ENCODE peak calls at places on chromosomes 4 and X, in eight cellular contexts. N, K, V, J, L, X, G and A are unnamed samples.
A peak's percentile ranks its signal among the peaks of the same experiment; 100 is the strongest.

GRCh38 chrX:44580466-44580865 is 37.8 kb upstream of the FUNDC1 start:
- DNase-seq in N (peak; percentile 81), L (no peak), G (no peak), J (no peak), V (peak; percentile 78), X (peak; percentile 41), K (no peak), A (peak; percentile 58)

GRCh38 chr4:83490876-83491450 is 6.1 kb upstream of the ABRAXAS1 start:
- DNase-seq in G (no peak), X (no peak), L (no peak), J (no peak), K (no peak), V (no peak), N (peak; percentile 18), A (peak; percentile 53)

GRCh38 chrX:72003811-72004750 is 93.4 kb downstream of the NHSL2 start:
- DNase-seq in J (peak; percentile 84), G (no peak), X (no peak), L (peak; percentile 40), K (peak; percentile 41), V (peak; percentile 10), N (no peak), A (peak; percentile 43)

GRCh38 chrX:56786889-56787733 is 58.1 kb downstream of the NBDY start:
- DNase-seq in J (no peak), K (no peak), X (no peak), L (no peak), G (no peak), V (no peak), N (no peak), A (no peak)

GRCh38 chr4:110104661-110105060 is 93.8 kb downstream of the ELOVL6 start:
- DNase-seq in J (no peak), G (no peak), K (peak; percentile 55), N (no peak), V (no peak), X (no peak), L (no peak), A (peak; percentile 56)

GRCh38 chr4:104491826-104492771 is 2.6 kb downstream of the CXXC4 start:
- DNase-seq in G (no peak), K (no peak), L (no peak), X (no peak), V (no peak), N (no peak), J (no peak), A (peak; percentile 54)

GRCh38 chr4:119946359-119946758 is 120.3 kb downstream of the MAD2L1 start:
- DNase-seq in L (no peak), V (no peak), G (no peak), K (no peak), X (no peak), N (peak; percentile 39), J (no peak), A (peak; percentile 17)

GRCh38 chrX:1609759-1610158 is 5.1 kb upstream of the ASMT start:
- DNase-seq in L (no peak), X (no peak), N (no peak), V (no peak), K (no peak), G (no peak), J (peak; percentile 75), A (no peak)

GRCh38 chrX:106707771-106708454 is 18.6 kb upstream of the RNF128 start:
- DNase-seq in V (peak; percentile 94), J (no peak), N (peak; percentile 94), X (peak; percentile 49), K (no peak), L (no peak), G (no peak), A (peak; percentile 77)

GRCh38 chr4:8084031-8084660 is 74.5 kb downstream of the ABLIM2 start:
- DNase-seq in L (no peak), G (no peak), X (no peak), V (no peak), J (peak; percentile 71), K (no peak), N (no peak), A (no peak)

GRCh38 chr4:104941661-104942062 is 205.0 kb upstream of the TET2 start:
- DNase-seq in N (no peak), V (peak; percentile 88), X (no peak), L (no peak), J (no peak), K (no peak), G (no peak), A (no peak)

GRCh38 chr4:15914291-15914690 is 24.2 kb downstream of the FGFBP1 start:
- DNase-seq in X (no peak), K (no peak), V (peak; percentile 94), L (no peak), N (peak; percentile 54), G (no peak), J (no peak), A (peak; percentile 14)

GRCh38 chr4:54541426-54542118 is 116.2 kb upstream of the KIT start:
- DNase-seq in N (peak; percentile 54), K (no peak), V (no peak), X (no peak), G (no peak), J (no peak), L (no peak), A (peak; percentile 39)

GRCh38 chrX:132384301-132384700 is 104.5 kb downstream of the MBNL3 start:
- DNase-seq in L (no peak), J (no peak), K (no peak), V (no peak), X (no peak), N (no peak), G (no peak), A (no peak)

GRCh38 chr4:35342833-35343232 is 901.5 kb downstream of the ARAP2 start:
- DNase-seq in N (no peak), X (no peak), V (no peak), G (no peak), J (no peak), K (no peak), L (no peak), A (no peak)

GRCh38 chr4:95191537-95191936 is 357.2 kb downstream of the UNC5C start:
- DNase-seq in N (no peak), L (no peak), G (no peak), K (no peak), X (no peak), J (no peak), V (no peak), A (no peak)

GRCh38 chr4:95193391-95194224 is 355.2 kb downstream of the UNC5C start:
- DNase-seq in V (no peak), L (no peak), N (no peak), K (no peak), X (no peak), J (no peak), G (no peak), A (no peak)

GRCh38 chr4:95188701-95189401 is 359.9 kb downstream of the UNC5C start:
- DNase-seq in K (no peak), V (no peak), L (no peak), G (no peak), X (no peak), J (no peak), N (no peak), A (no peak)

DNA sequence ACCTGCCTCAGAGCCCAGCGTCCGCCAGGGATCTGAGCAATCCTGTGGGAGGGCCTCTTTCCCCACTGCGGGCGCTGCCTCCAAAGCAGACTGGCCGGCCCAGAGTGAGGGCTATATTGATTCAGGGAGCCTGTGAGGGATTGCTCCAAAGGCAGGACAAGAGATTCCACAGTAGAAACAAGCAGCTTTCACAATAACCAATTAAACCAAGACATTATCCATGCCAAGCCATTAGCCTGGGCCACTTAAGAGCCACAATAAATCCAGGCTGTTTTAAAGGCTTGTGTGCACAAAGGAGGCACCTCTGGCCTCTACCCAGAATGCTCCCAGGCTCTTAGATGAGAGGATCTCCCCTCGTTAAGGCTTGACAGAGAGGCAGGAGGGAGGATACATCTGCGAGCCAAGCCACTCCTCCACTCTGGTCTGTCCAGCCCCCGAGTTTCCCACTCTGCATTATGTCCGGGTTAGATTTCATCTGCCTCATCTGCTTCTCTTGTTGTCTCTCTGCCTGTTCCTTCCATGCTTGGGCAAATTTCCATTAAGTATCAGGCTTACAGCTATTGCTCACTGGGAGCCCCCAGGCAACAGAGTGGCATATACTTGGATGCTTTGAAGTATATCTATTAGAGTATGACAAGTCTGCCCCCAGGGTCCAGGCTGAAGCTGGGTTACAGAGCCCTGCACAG is 357.9 kb downstream of the UNC5C start:
- DNase-seq in V (peak; percentile 10), K (no peak), G (no peak), J (no peak), N (no peak), X (no peak), L (no peak), A (peak; percentile 83)
- H3K27ac ChIP-seq in V (no peak overlapping the region), K (peak overlapping the region; percentile 66), G (no peak overlapping the region), J (no peak overlapping the region), N (no peak overlapping the region), X (no peak overlapping the region), L (no peak overlapping the region), A (no peak overlapping the region)

GRCh38 chr4:38232741-38233140 is 272.5 kb downstream of the PTTG2 start:
- DNase-seq in G (no peak), L (no peak), K (no peak), V (no peak), J (no peak), X (no peak), N (no peak), A (no peak)
- H3K27ac ChIP-seq in G (no peak overlapping the region), L (no peak overlapping the region), K (no peak overlapping the region), V (no peak overlapping the region), J (no peak overlapping the region), X (no peak overlapping the region), N (no peak overlapping the region), A (no peak overlapping the region)

GRCh38 chr4:6913350-6913749 is 3.7 kb downstream of the TBC1D14 start:
- DNase-seq in N (no peak), G (no peak), X (no peak), V (no peak), K (no peak), J (no peak), L (no peak), A (no peak)
- H3K27ac ChIP-seq in N (no peak overlapping the region), G (no peak overlapping the region), X (no peak overlapping the region), V (no peak overlapping the region), K (no peak overlapping the region), J (no peak overlapping the region), L (no peak overlapping the region), A (no peak overlapping the region)

DNA sequence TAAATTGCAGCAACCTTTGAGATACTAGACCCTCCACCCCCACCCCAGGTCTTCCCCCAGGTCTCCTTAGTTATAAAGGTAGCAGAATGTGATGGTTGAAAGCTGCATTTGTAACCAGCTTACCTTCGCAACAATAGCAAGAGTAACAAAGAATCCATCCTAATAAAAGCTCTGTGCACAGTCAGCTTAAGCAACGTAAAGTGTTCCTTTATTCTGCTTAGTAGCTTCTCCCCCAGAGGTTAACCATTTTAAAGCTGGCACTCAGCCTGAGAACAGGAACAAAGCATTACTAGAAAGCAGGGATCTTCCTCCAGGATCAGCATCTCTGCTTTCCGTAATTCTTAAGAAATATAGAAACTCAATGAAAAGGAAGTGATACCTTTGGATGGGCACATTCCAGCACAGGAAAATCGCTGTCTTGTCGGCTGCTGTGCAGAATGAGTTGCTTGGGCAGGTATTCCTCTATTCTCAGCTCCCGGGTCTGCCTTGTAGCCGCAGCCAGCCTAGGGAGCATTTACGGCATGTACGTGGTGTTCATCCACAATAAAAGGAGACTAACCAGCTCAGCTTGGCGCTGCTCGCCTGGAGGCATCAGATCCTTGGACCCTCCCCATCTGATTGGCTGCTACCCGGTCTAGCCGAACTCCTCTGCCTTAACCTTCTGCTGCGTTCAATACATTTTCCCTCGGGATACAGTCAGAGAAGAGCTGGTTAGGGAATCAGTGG is 113.0 kb upstream of the TLR3 start:
- DNase-seq in K (peak; percentile 7), G (no peak), J (no peak), L (no peak), N (no peak), X (no peak), V (no peak), A (no peak)
- H3K27ac ChIP-seq in K (no peak overlapping the region), G (no peak overlapping the region), J (no peak overlapping the region), L (no peak overlapping the region), N (no peak overlapping the region), X (no peak overlapping the region), V (no peak overlapping the region), A (no peak overlapping the region)